ENCODE peak calls at places on chromosomes 5 and 9, in eight cellular contexts. G is AG04450, W is Caco-2, B is kidney epithelial cell, H is fibroblast of lung, O is prostate gland, L is cardiac muscle cell, U is psoas muscle. J is an unnamed sample.
A peak's percentile ranks its signal among the peaks of the same experiment; 100 is the strongest.

GRCh38 chr5:150801117-150801927 is 22.8 kb downstream of the SMIM3 start:
- DNase-seq in G (no peak), W (no peak), B (no peak), H (peak; percentile 53), O (peak; percentile 41), L (peak; percentile 87), U (no peak), J (peak; percentile 58)

GRCh38 chr5:115813719-115814118 is 2.7 kb downstream of the CDO1 start:
- DNase-seq in G (no peak), W (no peak), B (no peak), H (peak; percentile 1), O (no peak), L (no peak), U (no peak), J (no peak)

GRCh38 chr9:27925815-27926214 is 352.5 kb upstream of the C9orf72 start:
- DNase-seq in G (no peak), W (no peak), B (no peak), H (no peak), O (no peak), L (no peak), U (no peak), J (no peak)

GRCh38 chr9:110744753-110745522 is 76.3 kb downstream of the MUSK start:
- DNase-seq in G (peak; percentile 92), W (no peak), B (peak; percentile 94), H (peak; percentile 98), O (peak; percentile 26), L (peak; percentile 96), U (peak; percentile 24), J (peak; percentile 94)

GRCh38 chr9:136103651-136104487 is 8.8 kb upstream of the NACC2 start:
- DNase-seq in G (no peak), W (no peak), B (no peak), H (no peak), O (no peak), L (no peak), U (no peak), J (no peak)

GRCh38 chr5:87114631-87115030 is 153.1 kb upstream of the RASA1 start:
- DNase-seq in G (no peak), W (no peak), B (no peak), H (no peak), O (no peak), L (no peak), U (no peak), J (no peak)

GRCh38 chr5:94670726-94671125 is 52.3 kb downstream of the SLF1 start:
- DNase-seq in G (no peak), W (no peak), B (no peak), H (peak; percentile 40), O (no peak), L (peak; percentile 46), U (no peak), J (no peak)

GRCh38 chr9:110559869-110560268 is 19.7 kb downstream of the SVEP1 start:
- DNase-seq in G (no peak), W (no peak), B (no peak), H (no peak), O (no peak), L (no peak), U (no peak), J (no peak)

GRCh38 chr9:130310456-130310855 is 44.9 kb downstream of the HMCN2 start:
- DNase-seq in G (no peak), W (no peak), B (no peak), H (no peak), O (no peak), L (no peak), U (no peak), J (no peak)

GRCh38 chr5:79573983-79574890 is 38.0 kb upstream of the TENT2 start:
- DNase-seq in G (no peak), W (no peak), B (no peak), H (no peak), O (no peak), L (no peak), U (no peak), J (no peak)

GRCh38 chr9:96344458-96345180 is 38.9 kb downstream of the SLC35D2 start:
- DNase-seq in G (peak; percentile 87), W (peak; percentile 91), B (peak; percentile 90), H (peak; percentile 97), O (no peak), L (peak; percentile 97), U (peak; percentile 40), J (peak; percentile 85)

GRCh38 chr5:73336366-73336765 is 112.2 kb downstream of the FOXD1 start:
- DNase-seq in G (no peak), W (no peak), B (no peak), H (peak; percentile 80), O (no peak), L (no peak), U (no peak), J (no peak)

DNA sequence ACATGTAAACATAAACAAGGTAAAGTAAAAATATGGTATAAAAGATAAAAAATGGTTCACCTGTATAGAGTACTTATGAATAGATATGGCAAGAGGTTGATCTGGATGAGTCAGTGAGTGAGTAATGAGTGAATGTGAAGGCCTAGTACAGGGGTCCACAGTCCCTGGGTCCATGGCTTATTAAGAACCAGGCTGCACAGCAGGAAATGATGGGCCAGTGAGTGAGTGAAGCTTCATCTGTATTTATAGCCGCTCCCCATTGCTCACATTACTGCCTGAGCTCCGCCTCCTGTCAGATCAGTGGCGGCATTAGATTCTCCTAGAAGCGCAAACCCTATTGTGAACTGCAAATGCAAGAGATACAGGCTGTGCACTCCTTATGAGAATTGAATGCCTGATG is 307.7 kb upstream of the ZNF608 start:
- DNase-seq in G (no peak), W (no peak), B (no peak), H (peak; percentile 25), O (no peak), L (no peak), U (no peak), J (no peak)
- TF ChIP-seq CTCF in G (no peak), W (no peak), B (no peak), H (no peak), O (no peak), L (no peak), U (no peak), J (no peak)

GRCh38 chr9:95071925-95072324 is 245.6 kb downstream of the FANCC start:
- DNase-seq in G (no peak), W (no peak), B (no peak), H (no peak), O (no peak), L (no peak), U (no peak), J (no peak)
- TF ChIP-seq CTCF in G (no peak), W (no peak), B (no peak), H (no peak), O (no peak), L (no peak), U (no peak), J (no peak)

GRCh38 chr5:140882591-140882899 is 621 bp downstream of the PCDHA13 start:
- DNase-seq in G (no peak), W (no peak), B (no peak), H (no peak), O (no peak), L (no peak), U (no peak), J (no peak)

GRCh38 chr5:140883373-140883772 is 1.4 kb downstream of the PCDHA13 start:
- DNase-seq in G (no peak), W (no peak), B (no peak), H (no peak), O (no peak), L (no peak), U (no peak), J (no peak)

GRCh38 chr5:140883927-140884697 is 2.2 kb downstream of the PCDHA13 start:
- DNase-seq in G (no peak), W (no peak), B (no peak), H (no peak), O (no peak), L (no peak), U (no peak), J (no peak)

GRCh38 chr5:140877262-140877581 is 2.1 kb downstream of the PCDHA12 start:
- DNase-seq in G (no peak), W (no peak), B (no peak), H (no peak), O (no peak), L (no peak), U (no peak), J (no peak)

DNA sequence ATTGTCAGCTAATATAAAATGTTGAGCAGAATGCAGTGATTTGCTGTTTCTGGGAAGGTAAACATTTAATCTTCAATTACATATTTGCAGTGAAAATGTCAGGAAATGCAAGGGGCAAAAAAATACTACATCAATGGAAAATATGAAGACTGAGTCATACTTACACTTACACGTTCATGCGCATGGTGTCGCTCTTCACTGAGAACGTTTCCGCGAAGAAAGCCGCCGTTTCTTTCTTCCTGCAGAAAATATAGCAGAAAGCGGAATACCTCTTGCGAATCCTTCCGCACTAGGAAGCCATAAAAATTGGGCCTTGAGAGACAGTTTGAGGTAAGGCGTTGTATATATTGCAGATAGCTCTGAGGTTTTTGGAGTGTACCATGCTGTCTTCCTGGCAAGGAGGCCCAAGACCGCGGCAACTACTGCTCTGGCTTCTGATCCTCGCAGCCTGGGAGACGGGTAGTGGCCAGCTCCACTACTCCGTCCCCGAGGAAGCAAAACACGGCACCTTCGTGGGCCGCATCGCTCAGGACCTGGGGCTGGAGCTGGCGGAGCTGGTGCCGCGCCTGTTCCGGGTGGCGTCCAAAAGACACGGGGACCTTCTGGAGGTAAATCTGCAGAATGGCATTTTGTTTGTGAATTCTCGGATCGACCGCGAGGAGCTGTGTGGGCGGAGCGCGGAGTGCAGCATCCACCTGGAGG is at the start of gene PCDHA13:
- DNase-seq in G (no peak), W (no peak), B (no peak), H (no peak), O (no peak), L (peak; percentile 5), U (no peak), J (no peak)
- TF ChIP-seq CTCF in G (no peak), W (no peak), B (peak; percentile 20), H (no peak), O (no peak), L (no peak), U (no peak), J (no peak)

GRCh38 chr5:10465726-10466125 is 24.0 kb downstream of the ROPN1L start:
- DNase-seq in G (no peak), W (no peak), B (no peak), H (no peak), O (no peak), L (no peak), U (no peak), J (no peak)

GRCh38 chr5:10464173-10464572 is 22.5 kb downstream of the ROPN1L start:
- DNase-seq in G (no peak), W (peak; percentile 21), B (no peak), H (no peak), O (no peak), L (no peak), U (no peak), J (no peak)

GRCh38 chr5:10461904-10462542 is 20.3 kb downstream of the ROPN1L start:
- DNase-seq in G (no peak), W (no peak), B (no peak), H (no peak), O (no peak), L (no peak), U (no peak), J (no peak)

GRCh38 chr5:10461041-10461440 is 19.4 kb downstream of the ROPN1L start:
- DNase-seq in G (no peak), W (no peak), B (no peak), H (no peak), O (no peak), L (no peak), U (no peak), J (no peak)

DNA sequence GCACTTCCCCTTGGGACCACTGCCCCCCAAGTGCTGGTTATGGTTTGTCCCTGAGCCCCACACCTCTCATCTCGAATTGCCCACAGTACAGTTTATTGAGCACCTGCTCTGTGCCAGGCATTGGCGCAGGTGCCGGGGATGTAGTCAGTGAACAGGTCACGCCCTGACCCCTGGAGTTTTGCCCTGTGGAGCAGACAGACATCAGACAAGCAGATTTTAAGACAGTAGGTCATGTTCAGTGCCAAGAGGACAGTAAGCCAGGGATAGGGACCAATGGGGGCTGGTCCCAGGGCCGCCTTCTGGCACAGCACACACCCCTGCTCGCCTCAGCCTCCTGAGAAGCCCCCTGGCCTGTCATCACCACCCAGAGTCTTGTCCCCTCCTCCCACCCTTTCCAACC is 21.9 kb downstream of the ROPN1L start:
- DNase-seq in G (no peak), W (no peak), B (no peak), H (no peak), O (no peak), L (no peak), U (no peak), J (no peak)
- TF ChIP-seq CTCF in G (no peak), W (no peak), B (no peak), H (no peak), O (no peak), L (no peak), U (no peak), J (no peak)